ENCODE peak calls at places on chromosomes 3 and 15, in seven cellular contexts. One of them, this sample, is unnamed.

GRCh38 chr3:119597548-119598288 is at the start of gene PLA1A:
- DNase-seq in brain microvascular endothelial cell: no peak
- DNase-seq in gastrocnemius medialis: no peak
- DNase-seq in progenitor cell of endocrine pancreas: no peak
- DNase-seq in pancreas: no peak
- DNase-seq in GM10248: no peak
- DNase-seq in esophagus squamous epithelium: no peak
- DNase-seq in this sample: no peak

GRCh38 chr3:43995078-43995928 is 246.4 kb upstream of the TOPAZ1 start:
- DNase-seq in GM10248: peak
- DNase-seq in brain microvascular endothelial cell: no peak
- DNase-seq in gastrocnemius medialis: no peak
- DNase-seq in esophagus squamous epithelium: no peak
- DNase-seq in pancreas: peak
- DNase-seq in progenitor cell of endocrine pancreas: no peak
- DNase-seq in this sample: peak

GRCh38 chr3:176430244-176430893 is 766.9 kb downstream of the TBL1XR1 start:
- DNase-seq in pancreas: no peak
- DNase-seq in brain microvascular endothelial cell: peak
- DNase-seq in gastrocnemius medialis: no peak
- DNase-seq in GM10248: peak
- DNase-seq in esophagus squamous epithelium: no peak
- DNase-seq in progenitor cell of endocrine pancreas: no peak
- DNase-seq in this sample: no peak

GRCh38 chr3:55619186-55619808 is 132.2 kb upstream of the WNT5A start:
- DNase-seq in brain microvascular endothelial cell: no peak
- DNase-seq in esophagus squamous epithelium: no peak
- DNase-seq in gastrocnemius medialis: no peak
- DNase-seq in GM10248: no peak
- DNase-seq in pancreas: no peak
- DNase-seq in progenitor cell of endocrine pancreas: no peak
- DNase-seq in this sample: no peak

GRCh38 chr3:186121271-186121670 is 12.4 kb upstream of the ETV5 start:
- DNase-seq in gastrocnemius medialis: no peak
- DNase-seq in pancreas: no peak
- DNase-seq in GM10248: no peak
- DNase-seq in esophagus squamous epithelium: no peak
- DNase-seq in brain microvascular endothelial cell: no peak
- DNase-seq in progenitor cell of endocrine pancreas: no peak
- DNase-seq in this sample: no peak

GRCh38 chr3:62870321-62870720 is 4.9 kb downstream of the CADPS start:
- DNase-seq in pancreas: no peak
- DNase-seq in gastrocnemius medialis: no peak
- DNase-seq in esophagus squamous epithelium: no peak
- DNase-seq in brain microvascular endothelial cell: no peak
- DNase-seq in progenitor cell of endocrine pancreas: no peak
- DNase-seq in GM10248: no peak
- DNase-seq in this sample: no peak

GRCh38 chr3:54278960-54279359 is 156.6 kb downstream of the CACNA2D3 start:
- DNase-seq in gastrocnemius medialis: no peak
- DNase-seq in esophagus squamous epithelium: no peak
- DNase-seq in progenitor cell of endocrine pancreas: no peak
- DNase-seq in brain microvascular endothelial cell: no peak
- DNase-seq in pancreas: no peak
- DNase-seq in GM10248: no peak
- DNase-seq in this sample: no peak

GRCh38 chr3:77873599-77873998 is 833.7 kb downstream of the ROBO2 start:
- DNase-seq in progenitor cell of endocrine pancreas: no peak
- DNase-seq in GM10248: no peak
- DNase-seq in pancreas: no peak
- DNase-seq in esophagus squamous epithelium: no peak
- DNase-seq in brain microvascular endothelial cell: no peak
- DNase-seq in gastrocnemius medialis: no peak
- DNase-seq in this sample: no peak

GRCh38 chr15:67885848-67886247 is 46.0 kb upstream of the RNU6-1 start:
- DNase-seq in brain microvascular endothelial cell: no peak
- DNase-seq in progenitor cell of endocrine pancreas: no peak
- DNase-seq in pancreas: no peak
- DNase-seq in GM10248: no peak
- DNase-seq in gastrocnemius medialis: no peak
- DNase-seq in esophagus squamous epithelium: no peak
- DNase-seq in this sample: no peak

GRCh38 chr3:143975549-143976152 is 4.0 kb downstream of the DIPK2A start:
- DNase-seq in progenitor cell of endocrine pancreas: no peak
- DNase-seq in esophagus squamous epithelium: no peak
- DNase-seq in GM10248: no peak
- DNase-seq in brain microvascular endothelial cell: peak
- DNase-seq in gastrocnemius medialis: no peak
- DNase-seq in pancreas: no peak
- DNase-seq in this sample: no peak

GRCh38 chr3:98906230-98906629 is 4.7 kb upstream of the DCBLD2 start:
- DNase-seq in gastrocnemius medialis: no peak
- DNase-seq in esophagus squamous epithelium: no peak
- DNase-seq in pancreas: no peak
- DNase-seq in GM10248: no peak
- DNase-seq in progenitor cell of endocrine pancreas: no peak
- DNase-seq in brain microvascular endothelial cell: peak
- DNase-seq in this sample: no peak

GRCh38 chr15:47414207-47414606 is 303.1 kb upstream of the SEMA6D start:
- DNase-seq in brain microvascular endothelial cell: no peak
- DNase-seq in pancreas: no peak
- DNase-seq in esophagus squamous epithelium: no peak
- DNase-seq in GM10248: no peak
- DNase-seq in gastrocnemius medialis: no peak
- DNase-seq in progenitor cell of endocrine pancreas: no peak
- DNase-seq in this sample: no peak

GRCh38 chr3:153855772-153856171 is 265.4 kb upstream of the ARHGEF26 start:
- DNase-seq in progenitor cell of endocrine pancreas: no peak
- DNase-seq in GM10248: no peak
- DNase-seq in gastrocnemius medialis: no peak
- DNase-seq in pancreas: no peak
- DNase-seq in brain microvascular endothelial cell: no peak
- DNase-seq in esophagus squamous epithelium: no peak
- DNase-seq in this sample: no peak
- TF ChIP-seq CTCF in progenitor cell of endocrine pancreas: no peak
- TF ChIP-seq CTCF in GM10248: peak
- TF ChIP-seq CTCF in gastrocnemius medialis: no peak
- TF ChIP-seq CTCF in pancreas: no peak
- TF ChIP-seq CTCF in brain microvascular endothelial cell: no peak
- TF ChIP-seq CTCF in esophagus squamous epithelium: no peak
- TF ChIP-seq CTCF in this sample: no peak

DNA sequence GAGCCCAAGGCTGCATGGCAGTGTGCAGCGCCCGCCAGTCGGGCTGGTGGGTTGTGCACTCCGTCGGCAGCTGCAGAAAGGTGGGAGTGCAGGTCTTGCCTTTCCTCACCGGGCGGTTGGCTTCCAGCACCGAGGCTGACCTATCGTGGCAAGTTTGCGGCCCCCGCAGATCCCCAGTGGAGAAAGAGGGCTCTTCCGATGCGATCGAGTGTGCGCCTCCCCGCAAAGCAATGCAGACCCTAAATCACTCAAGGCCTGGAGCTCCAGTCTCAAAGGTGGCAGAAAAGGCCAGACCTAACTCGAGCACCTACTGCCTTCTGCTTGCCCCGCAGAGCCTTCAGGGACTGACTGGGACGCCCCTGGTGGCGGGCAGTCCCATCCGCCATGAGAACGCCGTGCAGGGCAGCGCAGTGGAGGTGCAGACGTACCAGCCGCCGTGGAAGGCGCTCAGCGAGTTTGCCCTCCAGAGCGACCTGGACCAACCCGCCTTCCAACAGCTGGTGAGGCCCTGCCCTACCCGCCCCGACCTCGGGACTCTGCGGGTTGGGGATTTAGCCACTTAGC is 4.3 kb downstream of the ISL2 start:
- DNase-seq in esophagus squamous epithelium: no peak
- DNase-seq in brain microvascular endothelial cell: no peak
- DNase-seq in gastrocnemius medialis: peak
- DNase-seq in pancreas: peak
- DNase-seq in GM10248: peak
- DNase-seq in progenitor cell of endocrine pancreas: peak
- DNase-seq in this sample: no peak
- TF ChIP-seq CTCF in esophagus squamous epithelium: no peak
- TF ChIP-seq CTCF in brain microvascular endothelial cell: peak
- TF ChIP-seq CTCF in gastrocnemius medialis: peak
- TF ChIP-seq CTCF in pancreas: no peak
- TF ChIP-seq CTCF in GM10248: peak
- TF ChIP-seq CTCF in progenitor cell of endocrine pancreas: peak
- TF ChIP-seq CTCF in this sample: no peak

GRCh38 chr3:37836589-37836988 is 25.1 kb upstream of the CTDSPL start:
- DNase-seq in GM10248: no peak
- DNase-seq in brain microvascular endothelial cell: no peak
- DNase-seq in pancreas: no peak
- DNase-seq in progenitor cell of endocrine pancreas: no peak
- DNase-seq in gastrocnemius medialis: no peak
- DNase-seq in esophagus squamous epithelium: no peak
- DNase-seq in this sample: no peak

DNA sequence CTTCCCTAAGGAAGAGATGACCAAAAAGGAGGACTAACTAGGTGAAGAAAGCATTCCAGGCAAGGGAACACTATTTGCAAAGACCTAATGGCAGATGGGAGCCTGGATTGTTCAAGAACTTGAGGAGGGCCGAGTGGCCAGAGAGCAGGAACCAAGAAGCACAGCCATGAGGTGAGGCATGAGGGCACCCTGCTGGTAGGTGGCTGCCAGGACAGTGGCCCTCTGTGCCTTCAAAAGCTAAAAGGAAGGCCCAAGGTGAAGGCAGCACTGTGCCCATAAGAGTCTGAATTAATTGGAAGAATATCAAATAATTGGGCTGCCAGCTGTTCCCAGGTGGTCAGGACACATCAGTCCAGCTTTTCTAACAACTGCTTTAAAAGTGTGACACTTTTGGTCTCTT is 27.9 kb upstream of the CTDSPL start:
- DNase-seq in esophagus squamous epithelium: no peak
- DNase-seq in progenitor cell of endocrine pancreas: no peak
- DNase-seq in brain microvascular endothelial cell: no peak
- DNase-seq in GM10248: no peak
- DNase-seq in gastrocnemius medialis: no peak
- DNase-seq in pancreas: no peak
- DNase-seq in this sample: no peak
- TF ChIP-seq CTCF in esophagus squamous epithelium: no peak
- TF ChIP-seq CTCF in progenitor cell of endocrine pancreas: peak
- TF ChIP-seq CTCF in brain microvascular endothelial cell: peak
- TF ChIP-seq CTCF in GM10248: peak
- TF ChIP-seq CTCF in gastrocnemius medialis: no peak
- TF ChIP-seq CTCF in pancreas: no peak
- TF ChIP-seq CTCF in this sample: no peak

GRCh38 chr3:159172473-159172872 is 370.6 kb downstream of the MFSD1 start:
- DNase-seq in pancreas: no peak
- DNase-seq in brain microvascular endothelial cell: no peak
- DNase-seq in progenitor cell of endocrine pancreas: no peak
- DNase-seq in GM10248: no peak
- DNase-seq in gastrocnemius medialis: no peak
- DNase-seq in esophagus squamous epithelium: no peak
- DNase-seq in this sample: no peak
- TF ChIP-seq CTCF in pancreas: no peak
- TF ChIP-seq CTCF in brain microvascular endothelial cell: no peak
- TF ChIP-seq CTCF in progenitor cell of endocrine pancreas: no peak
- TF ChIP-seq CTCF in GM10248: no peak
- TF ChIP-seq CTCF in gastrocnemius medialis: no peak
- TF ChIP-seq CTCF in esophagus squamous epithelium: no peak
- TF ChIP-seq CTCF in this sample: no peak

GRCh38 chr15:28880680-28881079 is 5.1 kb upstream of the APBA2 start:
- DNase-seq in brain microvascular endothelial cell: no peak
- DNase-seq in GM10248: no peak
- DNase-seq in progenitor cell of endocrine pancreas: no peak
- DNase-seq in gastrocnemius medialis: no peak
- DNase-seq in esophagus squamous epithelium: no peak
- DNase-seq in pancreas: no peak
- DNase-seq in this sample: no peak

GRCh38 chr15:28878209-28878608 is 7.6 kb upstream of the APBA2 start:
- DNase-seq in GM10248: no peak
- DNase-seq in esophagus squamous epithelium: no peak
- DNase-seq in progenitor cell of endocrine pancreas: no peak
- DNase-seq in pancreas: no peak
- DNase-seq in gastrocnemius medialis: no peak
- DNase-seq in brain microvascular endothelial cell: no peak
- DNase-seq in this sample: no peak

GRCh38 chr15:28881600-28881999 is 4.2 kb upstream of the APBA2 start:
- DNase-seq in progenitor cell of endocrine pancreas: no peak
- DNase-seq in gastrocnemius medialis: no peak
- DNase-seq in pancreas: no peak
- DNase-seq in GM10248: no peak
- DNase-seq in brain microvascular endothelial cell: no peak
- DNase-seq in esophagus squamous epithelium: no peak
- DNase-seq in this sample: no peak

GRCh38 chr15:28879551-28879950 is 6.2 kb upstream of the APBA2 start:
- DNase-seq in pancreas: no peak
- DNase-seq in gastrocnemius medialis: no peak
- DNase-seq in esophagus squamous epithelium: no peak
- DNase-seq in GM10248: no peak
- DNase-seq in progenitor cell of endocrine pancreas: no peak
- DNase-seq in brain microvascular endothelial cell: no peak
- DNase-seq in this sample: no peak

DNA sequence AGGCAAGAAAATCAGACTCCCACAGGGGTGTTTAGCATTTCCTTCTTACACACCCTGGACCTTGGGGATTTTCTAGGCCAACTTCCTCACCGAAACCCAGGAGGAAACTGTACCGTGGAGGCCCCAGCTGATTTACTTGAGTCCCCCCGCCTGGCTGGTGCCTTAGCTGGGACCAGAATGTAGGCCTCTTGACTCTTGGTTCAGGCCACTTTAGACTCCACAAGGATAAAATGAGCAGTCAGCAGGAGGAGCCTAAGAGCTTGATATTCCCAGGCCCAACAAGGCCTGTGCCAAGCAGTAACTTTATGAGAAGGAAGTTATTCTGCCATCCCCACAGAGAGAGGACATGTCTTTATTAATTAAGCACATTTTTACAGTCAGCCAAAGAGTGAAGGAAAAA is 4.6 kb upstream of the APBA2 start:
- DNase-seq in gastrocnemius medialis: no peak
- DNase-seq in esophagus squamous epithelium: no peak
- DNase-seq in pancreas: no peak
- DNase-seq in progenitor cell of endocrine pancreas: no peak
- DNase-seq in GM10248: no peak
- DNase-seq in brain microvascular endothelial cell: no peak
- DNase-seq in this sample: no peak
- TF ChIP-seq CTCF in gastrocnemius medialis: no peak
- TF ChIP-seq CTCF in esophagus squamous epithelium: no peak
- TF ChIP-seq CTCF in pancreas: no peak
- TF ChIP-seq CTCF in progenitor cell of endocrine pancreas: no peak
- TF ChIP-seq CTCF in GM10248: no peak
- TF ChIP-seq CTCF in brain microvascular endothelial cell: peak
- TF ChIP-seq CTCF in this sample: no peak

GRCh38 chr3:58333206-58334012 is 717 bp downstream of the PXK start:
- DNase-seq in gastrocnemius medialis: no peak
- DNase-seq in progenitor cell of endocrine pancreas: no peak
- DNase-seq in pancreas: peak
- DNase-seq in brain microvascular endothelial cell: no peak
- DNase-seq in esophagus squamous epithelium: no peak
- DNase-seq in GM10248: peak
- DNase-seq in this sample: no peak
- TF ChIP-seq CTCF in gastrocnemius medialis: no peak
- TF ChIP-seq CTCF in progenitor cell of endocrine pancreas: no peak
- TF ChIP-seq CTCF in pancreas: no peak
- TF ChIP-seq CTCF in brain microvascular endothelial cell: peak
- TF ChIP-seq CTCF in esophagus squamous epithelium: no peak
- TF ChIP-seq CTCF in GM10248: peak
- TF ChIP-seq CTCF in this sample: no peak